ENCODE peak calls at places on chromosomes 1 and 21, in six cellular contexts. Y is KG1, S is AG08396, X is foreskin fibroblast, P is tibial artery, G is HEK293T. J is an unnamed sample.

GRCh38 chr1:228226956-228227791 is 19.3 kb downstream of the OBSCN start:
- DNase-seq in Y (no peak), S (no peak), X (peak), P (no peak), G (no peak), J (no peak)

GRCh38 chr1:235866207-235866912 is at the start of gene LYST:
- DNase-seq in Y (peak), S (peak), X (peak), P (peak), G (peak), J (peak)

GRCh38 chr1:214602764-214603657 is at the start of gene CENPF:
- DNase-seq in Y (peak), S (peak), X (peak), P (peak), G (peak), J (peak)

GRCh38 chr21:18991846-18992245 is 588.3 kb upstream of the TMPRSS15 start:
- DNase-seq in Y (no peak), S (no peak), X (no peak), P (no peak), G (no peak), J (no peak)

GRCh38 chr1:232306269-232306911 is 323.5 kb downstream of the SIPA1L2 start:
- DNase-seq in Y (no peak), S (no peak), X (no peak), P (no peak), G (peak), J (peak)

GRCh38 chr1:115219937-115220336 is 118.1 kb downstream of the NGF start:
- DNase-seq in Y (no peak), S (no peak), X (no peak), P (peak), G (no peak), J (no peak)

GRCh38 chr1:9231648-9232332 is 2.8 kb upstream of the H6PD start:
- DNase-seq in Y (no peak), S (no peak), X (peak), P (no peak), G (no peak), J (no peak)

GRCh38 chr1:151539321-151540020 is 638 bp upstream of the TUFT1 start:
- DNase-seq in Y (no peak), S (peak), X (peak), P (peak), G (peak), J (peak)

GRCh38 chr1:84892657-84893618 is at the start of gene LPAR3:
- DNase-seq in Y (peak), S (peak), X (peak), P (no peak), G (peak), J (no peak)

GRCh38 chr1:187862506-187862905 is 1033.8 kb downstream of the PLA2G4A start:
- DNase-seq in Y (no peak), S (no peak), X (no peak), P (no peak), G (no peak), J (no peak)

GRCh38 chr1:111565079-111565478 is 54.5 kb upstream of the RAP1A start:
- DNase-seq in Y (no peak), S (peak), X (peak), P (no peak), G (no peak), J (peak)

GRCh38 chr1:91026777-91027176 is 4.9 kb upstream of the ZNF644 start:
- DNase-seq in Y (no peak), S (peak), X (no peak), P (no peak), G (no peak), J (peak)

GRCh38 chr1:1281533-1282321 is 1.5 kb downstream of the SCNN1D start:
- DNase-seq in Y (no peak), S (peak), X (peak), P (no peak), G (no peak), J (peak)

GRCh38 chr1:15390667-15391066 is 19.0 kb upstream of the EFHD2 start:
- DNase-seq in Y (no peak), S (no peak), X (no peak), P (no peak), G (no peak), J (no peak)

J was measured in hepatic stellate cell.